ENCODE peak calls at places on chromosomes 1 and 21, in five cellular contexts. U is bronchial epithelial cell, T is occipital lobe, M is brain microvascular endothelial cell, Q is Karpas-422. F is an unnamed sample.

GRCh38 chr1:167456926-167457325 is 61.4 kb downstream of the CD247 start:
- DNase-seq in U (no peak), T (no peak), M (no peak), Q (no peak), F (no peak)

GRCh38 chr1:32991819-32992488 is 27.3 kb upstream of the RNF19B start:
- DNase-seq in U (no peak), T (no peak), M (no peak), Q (no peak), F (no peak)

GRCh38 chr1:5099018-5099417 is 444.6 kb downstream of the AJAP1 start:
- DNase-seq in U (no peak), T (no peak), M (no peak), Q (no peak), F (no peak)

GRCh38 chr1:84206416-84206815 is 62.3 kb downstream of the PRKACB start:
- DNase-seq in U (peak), T (no peak), M (no peak), Q (no peak), F (no peak)

GRCh38 chr1:224435318-224435763 is 744 bp upstream of the WDR26 start:
- DNase-seq in U (peak), T (no peak), M (peak), Q (peak), F (no peak)

GRCh38 chr1:201248721-201249559 is 34.4 kb upstream of the PKP1 start:
- DNase-seq in U (no peak), T (no peak), M (no peak), Q (no peak), F (no peak)

GRCh38 chr1:36835017-36835695 is 199.2 kb downstream of the GRIK3 start:
- DNase-seq in U (no peak), T (no peak), M (no peak), Q (no peak), F (no peak)

GRCh38 chr1:214446772-214447556 is 104.4 kb downstream of the PTPN14 start:
- DNase-seq in U (peak), T (peak), M (peak), Q (peak), F (peak)

GRCh38 chr1:44254392-44254791 is 41.1 kb downstream of the DMAP1 start:
- DNase-seq in U (no peak), T (no peak), M (no peak), Q (no peak), F (no peak)

GRCh38 chr1:15525043-15525958 is 1.3 kb upstream of the CASP9 start:
- DNase-seq in U (peak), T (no peak), M (no peak), Q (peak), F (no peak)

GRCh38 chr1:6101826-6102225 is 56.1 kb downstream of the KCNAB2 start:
- DNase-seq in U (no peak), T (no peak), M (no peak), Q (no peak), F (no peak)

GRCh38 chr1:92404661-92405060 is 82.1 kb downstream of the GFI1 start:
- DNase-seq in U (peak), T (no peak), M (peak), Q (no peak), F (no peak)

GRCh38 chr1:102879439-102879993 is 228.8 kb downstream of the COL11A1 start:
- DNase-seq in U (peak), T (no peak), M (peak), Q (no peak), F (peak)

GRCh38 chr1:107572674-107573205 is 392.2 kb downstream of the VAV3 start:
- DNase-seq in U (peak), T (peak), M (no peak), Q (no peak), F (peak)

GRCh38 chr21:46424062-46424591 is 34.6 kb upstream of the DIP2A start:
- DNase-seq in U (no peak), T (no peak), M (no peak), Q (no peak), F (no peak)

GRCh38 chr1:52585474-52585873 is 16.7 kb upstream of the GPX7 start:
- DNase-seq in U (peak), T (no peak), M (no peak), Q (no peak), F (no peak)

GRCh38 chr1:203295796-203296195 is 9.5 kb upstream of the BTG2 start:
- DNase-seq in U (no peak), T (no peak), M (no peak), Q (peak), F (no peak)

GRCh38 chr21:45522986-45523385 is 19.3 kb downstream of the SLC19A1 start:
- DNase-seq in U (no peak), T (no peak), M (no peak), Q (no peak), F (no peak)

GRCh38 chr1:243325305-243325890 is 69.6 kb downstream of the SDCCAG8 start:
- DNase-seq in U (peak), T (no peak), M (peak), Q (peak), F (peak)

GRCh38 chr1:179082308-179083030 is 599 bp downstream of the TOR3A start:
- DNase-seq in U (no peak), T (peak), M (no peak), Q (peak), F (peak)